ENCODE peak calls at places on chromosomes 1 and 21, in five cellular contexts. Q is HL-60, R is GM20000, P is heart left ventricle, V is suprapubic skin. Y is an unnamed sample.

GRCh38 chr21:15679630-15680029 is 50.2 kb upstream of the USP25 start:
- DNase-seq in Q (no peak), R (no peak), P (no peak), V (no peak), Y (no peak)

GRCh38 chr1:27968692-27969091 is 8.9 kb downstream of the XKR8 start:
- DNase-seq in Q (no peak), R (no peak), P (no peak), V (no peak), Y (peak; percentile 74)

GRCh38 chr1:224271106-224271505 is 58.9 kb downstream of the NVL start:
- DNase-seq in Q (no peak), R (no peak), P (no peak), V (no peak), Y (no peak)

GRCh38 chr1:27408151-27408550 is 15.7 kb downstream of the GPR3 start:
- DNase-seq in Q (no peak), R (no peak), P (no peak), V (no peak), Y (no peak)

GRCh38 chr1:191140038-191140437 is 662.4 kb upstream of the BRINP3 start:
- DNase-seq in Q (no peak), R (no peak), P (no peak), V (no peak), Y (no peak)

GRCh38 chr1:159015440-159015909 is 5.8 kb downstream of the IFI16 start:
- DNase-seq in Q (peak; percentile 94), R (peak; percentile 63), P (peak; percentile 74), V (peak; percentile 79), Y (peak; percentile 51)

GRCh38 chr1:185315364-185316108 is 1.5 kb downstream of the IVNS1ABP start:
- DNase-seq in Q (no peak), R (no peak), P (no peak), V (no peak), Y (no peak)

GRCh38 chr1:24925963-24926362 is 4.1 kb downstream of the RUNX3 start:
- DNase-seq in Q (no peak), R (no peak), P (no peak), V (no peak), Y (no peak)

GRCh38 chr1:157431751-157432150 is 120.6 kb downstream of the FCRL5 start:
- DNase-seq in Q (no peak), R (no peak), P (no peak), V (no peak), Y (no peak)

GRCh38 chr1:47881505-47882442 is 115.4 kb downstream of the TRABD2B start:
- DNase-seq in Q (no peak), R (no peak), P (no peak), V (no peak), Y (peak; percentile 31)

GRCh38 chr21:16578912-16579311 is 849.1 kb downstream of the USP25 start:
- DNase-seq in Q (no peak), R (no peak), P (no peak), V (no peak), Y (no peak)

GRCh38 chr1:47697616-47698335 is 259.9 kb downstream of the FOXD2 start:
- DNase-seq in Q (no peak), R (no peak), P (no peak), V (peak; percentile 17), Y (no peak)

GRCh38 chr1:188433428-188433827 is 1604.7 kb downstream of the PLA2G4A start:
- DNase-seq in Q (no peak), R (no peak), P (no peak), V (no peak), Y (peak; percentile 16)

GRCh38 chr1:7401814-7402547 is 369.1 kb upstream of the VAMP3 start:
- DNase-seq in Q (no peak), R (no peak), P (no peak), V (peak; percentile 40), Y (peak; percentile 99)

GRCh38 chr1:48552420-48552819 is 80.4 kb upstream of the SPATA6 start:
- DNase-seq in Q (no peak), R (peak; percentile 13), P (no peak), V (no peak), Y (no peak)

GRCh38 chr1:53495608-53496345 is 36.6 kb downstream of the DMRTB1 start:
- DNase-seq in Q (no peak), R (no peak), P (no peak), V (peak; percentile 31), Y (no peak)

GRCh38 chr21:26137379-26138060 is 33.0 kb downstream of the APP start:
- DNase-seq in Q (no peak), R (peak; percentile 12), P (no peak), V (no peak), Y (no peak)

GRCh38 chr1:77273891-77274290 is 7.9 kb upstream of the AK5 start:
- DNase-seq in Q (no peak), R (no peak), P (no peak), V (no peak), Y (no peak)

GRCh38 chr21:30042443-30042842 is 102.6 kb upstream of the GRIK1 start:
- DNase-seq in Q (no peak), R (no peak), P (no peak), V (no peak), Y (no peak)

GRCh38 chr1:248872752-248873408 is 14.0 kb upstream of the ZNF692 start:
- DNase-seq in Q (peak; percentile 63), R (peak; percentile 40), P (peak; percentile 51), V (peak; percentile 79), Y (no peak)

GRCh38 chr1:204592246-204592948 is 76.2 kb downstream of the MDM4 start:
- DNase-seq in Q (no peak), R (no peak), P (no peak), V (no peak), Y (no peak)

GRCh38 chr1:187985897-187986654 is 1157.3 kb downstream of the PLA2G4A start:
- DNase-seq in Q (no peak), R (peak; percentile 23), P (no peak), V (no peak), Y (no peak)

GRCh38 chr1:201954263-201955008 is 867 bp upstream of the TIMM17A start:
- DNase-seq in Q (no peak), R (no peak), P (no peak), V (no peak), Y (no peak)

GRCh38 chr1:101284021-101284420 is 47.2 kb downstream of the S1PR1 start:
- DNase-seq in Q (no peak), R (no peak), P (no peak), V (no peak), Y (no peak)

GRCh38 chr1:228393268-228393699 is 13.4 kb downstream of the TRIM11 start:
- DNase-seq in Q (no peak), R (no peak), P (peak; percentile 56), V (peak; percentile 70), Y (peak; percentile 37)
- TF ChIP-seq CTCF in Q (peak; percentile 10), R (no peak), P (peak; percentile 46), V (peak; percentile 3), Y (peak; percentile 75)

GRCh38 chr21:39340687-39341086 is 8.2 kb downstream of the HMGN1 start:
- DNase-seq in Q (no peak), R (no peak), P (no peak), V (no peak), Y (no peak)

GRCh38 chr21:39336457-39337008 is 12.4 kb downstream of the HMGN1 start:
- DNase-seq in Q (no peak), R (no peak), P (no peak), V (no peak), Y (no peak)

GRCh38 chr21:39345440-39345839 is 3.4 kb downstream of the HMGN1 start:
- DNase-seq in Q (no peak), R (no peak), P (no peak), V (no peak), Y (no peak)

GRCh38 chr21:39344848-39345247 is 4.0 kb downstream of the HMGN1 start:
- DNase-seq in Q (no peak), R (no peak), P (no peak), V (no peak), Y (no peak)

DNA sequence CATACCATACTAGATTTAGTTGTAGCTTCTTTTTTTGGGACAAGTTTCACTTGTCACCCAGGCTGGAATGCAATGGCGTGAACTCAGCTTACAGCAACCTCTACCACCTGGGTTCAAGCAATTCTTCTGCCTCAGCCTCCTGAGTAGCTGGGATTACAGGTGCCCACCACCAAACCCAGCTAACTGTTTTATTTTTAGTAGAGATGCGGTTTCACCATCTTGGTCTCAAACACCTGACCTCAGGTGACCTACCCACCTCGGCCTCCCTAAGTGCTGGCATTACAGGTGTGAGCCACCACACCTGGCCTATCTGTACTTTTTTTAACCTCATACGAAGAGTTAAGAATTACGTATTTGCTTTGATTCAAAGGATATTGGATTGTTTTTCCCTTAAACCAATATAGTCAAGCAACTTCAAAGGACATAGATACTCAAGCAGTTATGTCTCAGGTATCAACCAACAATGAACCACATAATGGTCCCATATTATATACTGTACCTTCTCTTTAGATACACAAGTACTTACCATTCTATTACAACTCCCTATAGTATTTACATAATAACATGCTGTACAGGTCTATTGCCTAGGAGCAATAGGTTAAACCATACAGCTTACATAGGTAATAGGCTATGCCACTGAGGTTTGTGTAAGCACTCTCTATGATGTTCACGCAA is 7.5 kb downstream of the HMGN1 start:
- DNase-seq in Q (no peak), R (no peak), P (no peak), V (no peak), Y (no peak)
- TF ChIP-seq CTCF in Q (no peak), R (no peak), P (no peak), V (no peak), Y (no peak)

GRCh38 chr1:111723091-111723806 is 15.9 kb downstream of the INKA2 start:
- DNase-seq in Q (no peak), R (no peak), P (no peak), V (no peak), Y (no peak)

GRCh38 chr1:111719135-111719534 is 20.1 kb downstream of the INKA2 start:
- DNase-seq in Q (no peak), R (no peak), P (no peak), V (no peak), Y (no peak)

GRCh38 chr1:111719561-111720239 is 19.5 kb downstream of the INKA2 start:
- DNase-seq in Q (no peak), R (no peak), P (peak; percentile 86), V (no peak), Y (no peak)

GRCh38 chr1:111720977-111721670 is 18.1 kb downstream of the INKA2 start:
- DNase-seq in Q (no peak), R (no peak), P (no peak), V (no peak), Y (no peak)

GRCh38 chr1:111720274-111720976 is 18.8 kb downstream of the INKA2 start:
- DNase-seq in Q (no peak), R (no peak), P (peak; percentile 78), V (no peak), Y (no peak)
- TF ChIP-seq CTCF in Q (no peak), R (no peak), P (no peak), V (no peak), Y (no peak)

GRCh38 chr1:150067184-150068182 is at the start of gene VPS45:
- DNase-seq in Q (peak; percentile 74), R (peak; percentile 81), P (peak; percentile 93), V (peak; percentile 94), Y (peak; percentile 42)
- TF ChIP-seq CTCF in Q (no peak), R (peak; percentile 14), P (peak; percentile 9), V (no peak), Y (peak; percentile 12)

GRCh38 chr1:226403522-226404034 is 4.3 kb downstream of the PARP1 start:
- DNase-seq in Q (peak; percentile 41), R (peak; percentile 37), P (no peak), V (peak; percentile 27), Y (no peak)
- TF ChIP-seq CTCF in Q (no peak), R (no peak), P (peak; percentile 22), V (no peak), Y (peak; percentile 7)